ENCODE peak calls at places on chromosomes 5 and 9, in five cellular contexts. One of them, this sample, is unnamed.

GRCh38 chr9:78035369-78035993 is 3.9 kb upstream of the GNAQ start:
- DNase-seq in neural crest cell: peak; percentile 51
- DNase-seq in AG09309: peak; percentile 60
- DNase-seq in PC-9: peak; percentile 47
- DNase-seq in breast epithelium: peak; percentile 46
- DNase-seq in this sample: peak; percentile 75

GRCh38 chr9:131419029-131419614 is 25.2 kb downstream of the PRRC2B start:
- DNase-seq in neural crest cell: no peak
- DNase-seq in AG09309: no peak
- DNase-seq in PC-9: no peak
- DNase-seq in breast epithelium: no peak
- DNase-seq in this sample: no peak

GRCh38 chr5:37435261-37435660 is 56.1 kb downstream of the WDR70 start:
- DNase-seq in neural crest cell: no peak
- DNase-seq in AG09309: no peak
- DNase-seq in PC-9: no peak
- DNase-seq in breast epithelium: no peak
- DNase-seq in this sample: no peak

GRCh38 chr5:146675700-146676099 is 159.7 kb upstream of the GPR151 start:
- DNase-seq in neural crest cell: no peak
- DNase-seq in AG09309: no peak
- DNase-seq in PC-9: no peak
- DNase-seq in breast epithelium: no peak
- DNase-seq in this sample: no peak

GRCh38 chr5:111691914-111692313 is 65.1 kb downstream of the NREP start:
- DNase-seq in neural crest cell: no peak
- DNase-seq in AG09309: no peak
- DNase-seq in PC-9: no peak
- DNase-seq in breast epithelium: no peak
- DNase-seq in this sample: no peak

GRCh38 chr9:89021154-89021803 is 30.0 kb downstream of the S1PR3 start:
- DNase-seq in neural crest cell: no peak
- DNase-seq in AG09309: peak; percentile 63
- DNase-seq in PC-9: peak; percentile 85
- DNase-seq in breast epithelium: peak; percentile 70
- DNase-seq in this sample: peak; percentile 54

GRCh38 chr5:4189317-4189716 is 593.7 kb downstream of the IRX1 start:
- DNase-seq in neural crest cell: no peak
- DNase-seq in AG09309: no peak
- DNase-seq in PC-9: no peak
- DNase-seq in breast epithelium: no peak
- DNase-seq in this sample: no peak

GRCh38 chr5:82111191-82111590 is 139.4 kb downstream of the ATG10 start:
- DNase-seq in neural crest cell: no peak
- DNase-seq in AG09309: peak; percentile 14
- DNase-seq in PC-9: no peak
- DNase-seq in breast epithelium: no peak
- DNase-seq in this sample: no peak

GRCh38 chr5:87263498-87263897 is 4.2 kb upstream of the RASA1 start:
- DNase-seq in neural crest cell: no peak
- DNase-seq in AG09309: no peak
- DNase-seq in PC-9: no peak
- DNase-seq in breast epithelium: no peak
- DNase-seq in this sample: no peak

GRCh38 chr5:92977766-92978555 is 603.1 kb downstream of the NR2F1-AS1 start:
- DNase-seq in neural crest cell: no peak
- DNase-seq in AG09309: no peak
- DNase-seq in PC-9: no peak
- DNase-seq in breast epithelium: no peak
- DNase-seq in this sample: no peak

GRCh38 chr5:80211292-80211691 is 44.6 kb downstream of the SERINC5 start:
- DNase-seq in neural crest cell: no peak
- DNase-seq in AG09309: no peak
- DNase-seq in PC-9: no peak
- DNase-seq in breast epithelium: no peak
- DNase-seq in this sample: no peak

GRCh38 chr9:114097613-114098020 is 1.5 kb downstream of the KIF12 start:
- DNase-seq in neural crest cell: no peak
- DNase-seq in AG09309: no peak
- DNase-seq in PC-9: no peak
- DNase-seq in breast epithelium: no peak
- DNase-seq in this sample: no peak

GRCh38 chr5:67983251-67983941 is 232.2 kb upstream of the PIK3R1 start:
- DNase-seq in neural crest cell: no peak
- DNase-seq in AG09309: peak; percentile 93
- DNase-seq in PC-9: no peak
- DNase-seq in breast epithelium: no peak
- DNase-seq in this sample: peak; percentile 54

GRCh38 chr5:14399054-14399657 is 182.4 kb upstream of the OTULINL start:
- DNase-seq in neural crest cell: no peak
- DNase-seq in AG09309: peak; percentile 27
- DNase-seq in PC-9: peak; percentile 46
- DNase-seq in breast epithelium: no peak
- DNase-seq in this sample: no peak

GRCh38 chr5:154214236-154215106 is 23.9 kb downstream of the GALNT10 start:
- DNase-seq in neural crest cell: no peak
- DNase-seq in AG09309: peak; percentile 27
- DNase-seq in PC-9: peak; percentile 83
- DNase-seq in breast epithelium: no peak
- DNase-seq in this sample: no peak

GRCh38 chr5:132011561-132012384 is at the start of gene ACSL6:
- DNase-seq in neural crest cell: peak; percentile 23
- DNase-seq in AG09309: no peak
- DNase-seq in PC-9: no peak
- DNase-seq in breast epithelium: no peak
- DNase-seq in this sample: no peak

GRCh38 chr9:81535542-81536241 is 153.7 kb downstream of the TLE1 start:
- DNase-seq in neural crest cell: no peak
- DNase-seq in AG09309: no peak
- DNase-seq in PC-9: peak; percentile 91
- DNase-seq in breast epithelium: no peak
- DNase-seq in this sample: no peak

GRCh38 chr5:39253211-39253610 is 33.8 kb upstream of the FYB1 start:
- DNase-seq in neural crest cell: no peak
- DNase-seq in AG09309: no peak
- DNase-seq in PC-9: no peak
- DNase-seq in breast epithelium: no peak
- DNase-seq in this sample: no peak

GRCh38 chr5:170338933-170339779 is 41.6 kb upstream of the LCP2 start:
- DNase-seq in neural crest cell: no peak
- DNase-seq in AG09309: no peak
- DNase-seq in PC-9: no peak
- DNase-seq in breast epithelium: no peak
- DNase-seq in this sample: no peak

GRCh38 chr5:55052383-55052931 is 28.4 kb downstream of the GZMK start:
- DNase-seq in neural crest cell: no peak
- DNase-seq in AG09309: no peak
- DNase-seq in PC-9: peak; percentile 37
- DNase-seq in breast epithelium: no peak
- DNase-seq in this sample: no peak

GRCh38 chr9:137462396-137463193 is 3.5 kb upstream of the NSMF start:
- DNase-seq in neural crest cell: no peak
- DNase-seq in AG09309: no peak
- DNase-seq in PC-9: no peak
- DNase-seq in breast epithelium: no peak
- DNase-seq in this sample: no peak

GRCh38 chr9:37293664-37294524 is 128.6 kb upstream of the GRHPR start:
- DNase-seq in neural crest cell: no peak
- DNase-seq in AG09309: no peak
- DNase-seq in PC-9: no peak
- DNase-seq in breast epithelium: no peak
- DNase-seq in this sample: peak; percentile 55

GRCh38 chr5:125341436-125341835 is 595.0 kb upstream of the ZNF608 start:
- DNase-seq in neural crest cell: no peak
- DNase-seq in AG09309: no peak
- DNase-seq in PC-9: no peak
- DNase-seq in breast epithelium: no peak
- DNase-seq in this sample: no peak

GRCh38 chr5:125331987-125332628 is 585.7 kb upstream of the ZNF608 start:
- DNase-seq in neural crest cell: no peak
- DNase-seq in AG09309: no peak
- DNase-seq in PC-9: no peak
- DNase-seq in breast epithelium: no peak
- DNase-seq in this sample: no peak

GRCh38 chr5:125338804-125339203 is 592.4 kb upstream of the ZNF608 start:
- DNase-seq in neural crest cell: no peak
- DNase-seq in AG09309: no peak
- DNase-seq in PC-9: no peak
- DNase-seq in breast epithelium: no peak
- DNase-seq in this sample: no peak

GRCh38 chr5:125336401-125336800 is 590.0 kb upstream of the ZNF608 start:
- DNase-seq in neural crest cell: no peak
- DNase-seq in AG09309: no peak
- DNase-seq in PC-9: no peak
- DNase-seq in breast epithelium: no peak
- DNase-seq in this sample: no peak

DNA sequence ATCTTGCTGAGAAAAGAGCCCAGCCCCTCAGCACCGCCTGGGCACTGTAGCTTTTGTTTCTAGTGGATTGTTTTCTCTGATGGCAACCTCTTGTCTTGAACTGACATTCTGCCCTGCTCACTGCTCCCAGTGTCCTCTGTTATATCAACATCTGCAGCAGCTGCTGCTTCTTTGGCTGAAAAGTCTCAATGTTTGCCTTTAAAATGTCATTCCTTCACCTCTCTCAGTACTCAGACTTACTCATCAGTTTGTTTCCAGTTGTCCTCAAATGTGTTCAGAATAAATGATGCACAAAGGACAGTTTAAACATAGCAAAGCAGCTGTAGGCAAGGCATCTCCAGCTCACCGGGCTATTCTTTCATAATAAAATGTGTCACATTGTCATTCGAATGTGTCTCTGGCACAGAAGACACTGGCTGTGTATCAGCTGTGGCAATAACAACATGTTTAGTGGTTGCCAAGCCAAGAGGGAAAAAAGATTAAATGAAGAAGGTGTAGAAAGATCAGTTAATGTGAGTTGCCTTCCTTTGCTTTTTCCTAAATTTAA is 590.9 kb upstream of the ZNF608 start:
- DNase-seq in neural crest cell: no peak
- DNase-seq in AG09309: no peak
- DNase-seq in PC-9: no peak
- DNase-seq in breast epithelium: no peak
- DNase-seq in this sample: no peak
- TF ChIP-seq CTCF in neural crest cell: no peak
- TF ChIP-seq CTCF in AG09309: no peak
- TF ChIP-seq CTCF in PC-9: no peak
- TF ChIP-seq CTCF in breast epithelium: no peak
- TF ChIP-seq CTCF in this sample: no peak

GRCh38 chr9:91833878-91834255 is 116.2 kb downstream of the ROR2 start:
- DNase-seq in neural crest cell: no peak
- DNase-seq in AG09309: no peak
- DNase-seq in PC-9: no peak
- DNase-seq in breast epithelium: no peak
- DNase-seq in this sample: no peak

GRCh38 chr9:91836515-91836914 is 113.5 kb downstream of the ROR2 start:
- DNase-seq in neural crest cell: no peak
- DNase-seq in AG09309: no peak
- DNase-seq in PC-9: no peak
- DNase-seq in breast epithelium: no peak
- DNase-seq in this sample: no peak

GRCh38 chr9:91833096-91833877 is 116.7 kb downstream of the ROR2 start:
- DNase-seq in neural crest cell: no peak
- DNase-seq in AG09309: no peak
- DNase-seq in PC-9: no peak
- DNase-seq in breast epithelium: no peak
- DNase-seq in this sample: no peak

GRCh38 chr9:91835632-91836031 is 114.4 kb downstream of the ROR2 start:
- DNase-seq in neural crest cell: no peak
- DNase-seq in AG09309: no peak
- DNase-seq in PC-9: no peak
- DNase-seq in breast epithelium: no peak
- DNase-seq in this sample: no peak

DNA sequence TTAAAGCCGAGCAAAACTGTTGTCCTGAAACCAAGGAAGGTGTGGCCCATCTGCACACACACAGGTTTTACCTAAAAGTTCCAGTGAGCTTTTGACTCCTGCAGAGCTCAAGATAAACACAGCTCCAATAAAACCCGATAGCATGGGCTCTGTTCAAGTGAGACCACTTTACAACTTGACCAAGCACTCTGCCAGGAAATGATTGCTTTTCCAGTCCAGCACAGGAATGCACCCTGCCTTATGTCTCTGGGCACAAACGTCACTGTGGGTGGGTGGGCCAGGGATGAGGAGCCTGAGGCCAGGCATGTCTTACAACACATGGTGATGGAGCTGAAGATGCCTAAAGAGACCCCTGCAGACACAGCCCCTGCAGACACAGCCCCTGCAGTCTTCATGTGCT is 115.3 kb downstream of the ROR2 start:
- DNase-seq in neural crest cell: no peak
- DNase-seq in AG09309: no peak
- DNase-seq in PC-9: no peak
- DNase-seq in breast epithelium: no peak
- DNase-seq in this sample: no peak
- TF ChIP-seq CTCF in neural crest cell: no peak
- TF ChIP-seq CTCF in AG09309: no peak
- TF ChIP-seq CTCF in PC-9: no peak
- TF ChIP-seq CTCF in breast epithelium: no peak
- TF ChIP-seq CTCF in this sample: no peak

GRCh38 chr5:61290815-61291214 is 41.2 kb upstream of the ZSWIM6 start:
- DNase-seq in neural crest cell: no peak
- DNase-seq in AG09309: no peak
- DNase-seq in PC-9: peak; percentile 59
- DNase-seq in breast epithelium: no peak
- DNase-seq in this sample: no peak

GRCh38 chr5:61289669-61290363 is 42.2 kb upstream of the ZSWIM6 start:
- DNase-seq in neural crest cell: no peak
- DNase-seq in AG09309: no peak
- DNase-seq in PC-9: peak; percentile 38
- DNase-seq in breast epithelium: no peak
- DNase-seq in this sample: no peak

GRCh38 chr5:61292130-61292672 is 39.9 kb upstream of the ZSWIM6 start:
- DNase-seq in neural crest cell: no peak
- DNase-seq in AG09309: no peak
- DNase-seq in PC-9: peak; percentile 24
- DNase-seq in breast epithelium: no peak
- DNase-seq in this sample: no peak

GRCh38 chr5:61286446-61287132 is 45.5 kb upstream of the ZSWIM6 start:
- DNase-seq in neural crest cell: no peak
- DNase-seq in AG09309: no peak
- DNase-seq in PC-9: peak; percentile 9
- DNase-seq in breast epithelium: no peak
- DNase-seq in this sample: peak; percentile 24

DNA sequence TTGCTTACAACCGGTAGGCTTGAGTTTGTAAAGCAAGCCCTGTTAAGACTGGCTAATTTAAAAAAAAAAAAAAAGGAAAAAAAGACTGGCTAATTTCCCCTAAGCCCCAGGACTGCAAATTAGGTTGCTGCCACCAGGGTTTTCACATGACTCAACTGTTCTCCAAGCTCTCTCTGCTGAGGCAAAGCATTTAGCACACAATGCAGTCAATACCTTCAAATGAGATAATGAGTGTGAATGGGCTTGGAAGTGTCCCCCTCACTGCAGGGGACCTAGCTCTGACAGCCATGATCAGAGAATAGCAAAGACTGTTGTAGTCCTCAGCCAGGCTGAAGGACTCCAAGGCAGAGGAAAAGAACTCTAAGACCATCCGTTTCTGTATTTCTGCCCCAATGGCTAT is 42.8 kb upstream of the ZSWIM6 start:
- DNase-seq in neural crest cell: no peak
- DNase-seq in AG09309: no peak
- DNase-seq in PC-9: peak; percentile 15
- DNase-seq in breast epithelium: no peak
- DNase-seq in this sample: no peak
- TF ChIP-seq CTCF in neural crest cell: peak; percentile 37
- TF ChIP-seq CTCF in AG09309: peak; percentile 5
- TF ChIP-seq CTCF in PC-9: no peak
- TF ChIP-seq CTCF in breast epithelium: no peak
- TF ChIP-seq CTCF in this sample: no peak

GRCh38 chr9:35754264-35754663 is at the start of gene MSMP:
- DNase-seq in neural crest cell: no peak
- DNase-seq in AG09309: no peak
- DNase-seq in PC-9: no peak
- DNase-seq in breast epithelium: no peak
- DNase-seq in this sample: no peak
- TF ChIP-seq CTCF in neural crest cell: no peak
- TF ChIP-seq CTCF in AG09309: no peak
- TF ChIP-seq CTCF in PC-9: no peak
- TF ChIP-seq CTCF in breast epithelium: no peak
- TF ChIP-seq CTCF in this sample: no peak